ENCODE peak calls at places on chromosomes 7 and 10, in seven cellular contexts. Y is HCT116, V is HepG2, F is A549, R is GM12878, T is K562, I is H1. K is an unnamed sample.

GRCh38 chr10:110859947-110860376 is 11.8 kb upstream of the PDCD4 start:
- DNase-seq in R (no peak), V (no peak), I (no peak), Y (no peak), T (no peak), F (no peak), K (peak)

GRCh38 chr10:123399276-123399839 is 245.2 kb downstream of the BUB3 start:
- DNase-seq in V (no peak), T (no peak), I (no peak), F (no peak), R (no peak), Y (no peak), K (no peak)

GRCh38 chr10:59536151-59536550 is 173.5 kb downstream of the SLC16A9 start:
- DNase-seq in Y (no peak), F (no peak), V (no peak), I (no peak), T (no peak), R (no peak), K (peak)

GRCh38 chr10:84375011-84375410 is 46.6 kb downstream of the CCSER2 start:
- DNase-seq in F (no peak), Y (peak), V (peak), T (peak), R (peak), I (no peak), K (peak)

GRCh38 chr7:44713680-44714335 is 34.8 kb upstream of the ZMIZ2 start:
- DNase-seq in T (peak), I (no peak), V (no peak), Y (no peak), R (no peak), F (no peak), K (no peak)

GRCh38 chr10:33800545-33800944 is 466.1 kb upstream of the NRP1 start:
- DNase-seq in V (peak), I (no peak), R (no peak), Y (no peak), F (no peak), T (no peak), K (peak)

GRCh38 chr7:146781352-146782116 is 664.9 kb downstream of the CNTNAP2 start:
- DNase-seq in F (no peak), I (no peak), V (no peak), R (no peak), T (no peak), Y (no peak), K (no peak)

GRCh38 chr7:46613116-46613515 is 692.0 kb upstream of the IGFBP3 start:
- DNase-seq in R (no peak), F (no peak), Y (no peak), V (no peak), T (no peak), I (no peak), K (no peak)

GRCh38 chr7:539731-540411 is 20.2 kb upstream of the PDGFA start:
- DNase-seq in F (peak), Y (peak), T (peak), V (peak), I (no peak), R (no peak), K (peak)

GRCh38 chr10:110754375-110755120 is 110.4 kb downstream of the RBM20 start:
- DNase-seq in F (no peak), R (no peak), I (no peak), V (no peak), Y (no peak), T (no peak), K (no peak)

GRCh38 chr7:20310963-20311742 is 19.5 kb upstream of the ITGB8 start:
- DNase-seq in F (no peak), I (no peak), V (peak), R (peak), Y (peak), T (no peak), K (peak)

GRCh38 chr10:124068929-124069328 is 24.5 kb downstream of the CHST15 start:
- DNase-seq in V (no peak), T (no peak), F (no peak), R (no peak), Y (no peak), I (no peak), K (no peak)

GRCh38 chr7:353746-354325 is 63.9 kb downstream of the FOXL3 start:
- DNase-seq in I (no peak), R (no peak), V (no peak), Y (no peak), F (no peak), T (no peak), K (no peak)

GRCh38 chr7:128687131-128687530 is 15.0 kb downstream of the GARIN1A start:
- DNase-seq in Y (no peak), R (no peak), I (no peak), V (no peak), T (no peak), F (no peak), K (no peak)

GRCh38 chr10:73798927-73799563 is 12.4 kb downstream of the NDST2 start:
- DNase-seq in T (no peak), F (no peak), R (no peak), V (no peak), I (no peak), Y (no peak), K (no peak)

GRCh38 chr7:130419652-130420051 is 21.2 kb downstream of the CEP41 start:
- DNase-seq in I (no peak), F (no peak), V (no peak), Y (no peak), T (no peak), R (no peak), K (peak)

DNA sequence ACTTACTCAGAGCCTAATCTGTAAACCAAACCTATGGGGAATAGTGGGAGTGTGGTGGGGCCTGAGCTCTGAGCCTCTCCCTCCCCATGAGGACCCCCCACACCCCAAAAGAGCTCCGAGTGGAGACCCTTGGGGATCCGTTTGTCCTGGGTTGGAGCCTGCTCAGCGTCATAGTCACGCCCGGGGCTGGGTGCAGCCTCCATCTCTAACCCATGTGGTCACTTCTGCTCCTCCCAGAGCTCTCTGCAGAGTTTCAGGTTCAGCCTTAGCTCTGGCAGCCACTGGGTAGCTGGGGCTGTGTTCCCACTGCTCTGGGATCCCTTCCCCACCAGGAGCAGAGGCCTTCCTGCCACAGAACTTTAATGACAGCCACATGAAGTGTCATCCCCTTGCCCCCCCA is 25.9 kb downstream of the PFKFB3 start:
- DNase-seq in R (no peak), T (no peak), V (no peak), Y (no peak), I (no peak), F (no peak), K (no peak)
- TF ChIP-seq CEBPB in R (no peak), T (no peak), V (no peak), Y (no peak), I (no peak), F (no peak), K (no peak)

GRCh38 chr10:26679588-26679987 is 17.9 kb upstream of the PDSS1 start:
- DNase-seq in Y (no peak), R (no peak), F (no peak), T (no peak), I (no peak), V (no peak), K (no peak)
- TF ChIP-seq CEBPB in Y (no peak), R (no peak), F (no peak), T (no peak), I (no peak), V (no peak), K (no peak)

DNA sequence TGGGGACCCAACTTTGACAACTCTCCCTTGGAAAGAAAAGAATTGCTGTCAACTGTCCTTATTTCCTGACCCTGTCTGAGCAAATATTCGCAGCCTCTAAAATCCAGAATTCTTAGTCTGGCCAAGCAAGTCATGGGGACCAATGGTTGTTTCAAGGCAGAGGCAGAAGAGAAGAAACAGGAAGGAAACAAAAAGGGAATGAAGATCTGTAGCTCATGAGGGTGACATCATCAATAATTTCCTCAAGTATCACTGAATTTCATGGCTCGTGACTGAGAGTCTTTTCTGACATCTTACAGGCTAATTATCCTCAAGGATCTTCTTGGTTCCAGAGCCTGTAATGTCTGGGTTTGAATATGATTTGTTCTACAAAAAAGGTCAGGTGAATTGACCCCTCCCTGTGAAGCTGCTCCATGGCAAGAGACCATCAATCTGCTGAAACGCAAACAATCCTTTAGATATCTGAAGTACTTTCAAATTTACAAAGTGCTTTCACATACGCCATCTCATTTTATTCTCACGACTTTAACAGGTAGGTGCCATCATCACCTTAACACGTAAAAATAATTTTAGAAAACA is 5.8 kb downstream of the CDK6 start:
- DNase-seq in I (no peak), T (no peak), V (no peak), F (no peak), R (no peak), Y (no peak), K (peak)
- TF ChIP-seq CEBPB in I (no peak), T (no peak), V (no peak), F (no peak), R (no peak), Y (no peak), K (no peak)

GRCh38 chr10:99365311-99365710 is 36.2 kb downstream of the CNNM1 start:
- DNase-seq in F (no peak), V (no peak), I (no peak), Y (no peak), T (no peak), R (no peak), K (no peak)

GRCh38 chr10:99357691-99358090 is 28.5 kb downstream of the CNNM1 start:
- DNase-seq in T (no peak), V (no peak), I (no peak), F (no peak), R (no peak), Y (no peak), K (no peak)

GRCh38 chr10:99364125-99364524 is 35.0 kb downstream of the CNNM1 start:
- DNase-seq in F (no peak), Y (no peak), R (no peak), V (no peak), I (no peak), T (no peak), K (peak)

GRCh38 chr10:99358101-99358500 is 28.9 kb downstream of the CNNM1 start:
- DNase-seq in Y (no peak), F (no peak), V (peak), R (no peak), I (no peak), T (no peak), K (no peak)

GRCh38 chr10:99360935-99361334 is 31.8 kb downstream of the CNNM1 start:
- DNase-seq in Y (no peak), V (no peak), T (no peak), F (no peak), I (no peak), R (no peak), K (no peak)
- TF ChIP-seq CEBPB in Y (no peak), V (no peak), T (no peak), F (no peak), I (no peak), R (no peak), K (no peak)

GRCh38 chr10:90817173-90817889 is 40.5 kb downstream of the HTR7 start:
- DNase-seq in V (no peak), F (no peak), R (no peak), T (no peak), I (peak), Y (no peak), K (no peak)

GRCh38 chr10:90818736-90819135 is 39.1 kb downstream of the HTR7 start:
- DNase-seq in V (no peak), F (no peak), T (no peak), R (no peak), Y (no peak), I (no peak), K (no peak)

DNA sequence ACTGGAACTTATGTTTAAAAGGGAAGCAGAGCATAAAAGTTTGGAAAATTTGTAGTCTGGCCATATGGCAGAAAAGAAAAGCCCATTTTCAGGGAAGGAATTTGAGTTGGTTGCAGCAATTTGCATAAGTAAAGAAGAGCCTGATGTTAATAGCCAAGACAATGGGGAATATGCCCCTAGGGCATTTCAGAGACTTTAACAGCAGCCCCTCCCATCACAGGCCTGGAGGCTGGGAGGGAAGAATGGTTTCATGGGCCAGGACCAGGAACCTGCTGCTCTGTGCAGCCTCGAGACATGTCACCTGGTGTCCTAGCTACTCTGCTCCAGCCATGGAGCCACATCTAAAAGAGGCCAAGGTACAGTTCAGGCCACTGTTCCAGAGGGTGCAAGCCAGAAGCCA is 35.3 kb downstream of the HTR7 start:
- DNase-seq in R (no peak), V (no peak), Y (no peak), T (no peak), I (no peak), F (no peak), K (no peak)
- TF ChIP-seq CEBPB in R (no peak), V (no peak), Y (no peak), T (no peak), I (no peak), F (no peak), K (no peak)

GRCh38 chr7:139522830-139523198 is 671 bp upstream of the CLEC2L start:
- DNase-seq in F (no peak), V (no peak), T (no peak), I (no peak), R (no peak), Y (no peak), K (no peak)
- TF ChIP-seq CEBPB in F (no peak), V (no peak), T (no peak), I (no peak), R (no peak), Y (no peak), K (no peak)

GRCh38 chr7:151017370-151017952 is 6.8 kb downstream of the ATG9B start:
- DNase-seq in V (no peak), Y (no peak), F (no peak), I (no peak), T (no peak), R (no peak), K (no peak)
- TF ChIP-seq CEBPB in V (no peak), Y (no peak), F (no peak), I (no peak), T (no peak), R (no peak), K (no peak)

GRCh38 chr10:70678757-70679489 is 6.6 kb downstream of the ADAMTS14 start:
- DNase-seq in Y (no peak), F (no peak), V (no peak), I (no peak), T (no peak), R (no peak), K (no peak)

GRCh38 chr10:70679498-70679897 is 7.2 kb downstream of the ADAMTS14 start:
- DNase-seq in V (no peak), T (no peak), F (no peak), I (no peak), R (no peak), Y (no peak), K (peak)

GRCh38 chr10:70677016-70677415 is 4.7 kb downstream of the ADAMTS14 start:
- DNase-seq in I (no peak), T (no peak), Y (no peak), V (no peak), R (no peak), F (no peak), K (no peak)

GRCh38 chr10:70677620-70678249 is 5.4 kb downstream of the ADAMTS14 start:
- DNase-seq in Y (no peak), T (no peak), I (no peak), F (no peak), R (no peak), V (no peak), K (no peak)

DNA sequence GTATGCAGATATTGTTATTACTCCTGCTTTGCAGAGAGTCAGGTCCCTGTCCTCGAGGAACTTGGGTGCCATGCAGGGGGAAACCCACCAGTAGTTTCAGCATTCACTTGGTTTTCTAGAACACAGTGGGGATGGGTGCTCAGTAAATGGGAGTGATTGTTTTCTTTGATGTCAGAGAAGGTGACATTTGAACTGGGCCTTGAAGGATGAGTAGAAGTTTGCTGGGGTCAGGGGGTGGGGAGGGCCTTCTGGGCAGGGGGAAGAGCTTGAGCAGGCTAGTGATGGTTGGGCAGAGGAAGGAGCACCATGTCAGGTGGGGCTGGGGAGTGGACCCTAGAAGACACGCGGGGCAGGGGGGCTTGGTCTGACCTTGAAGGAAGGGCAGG is 5.9 kb downstream of the ADAMTS14 start:
- DNase-seq in R (no peak), T (no peak), V (no peak), Y (no peak), F (no peak), I (no peak), K (no peak)
- TF ChIP-seq CEBPB in R (no peak), T (no peak), V (no peak), Y (no peak), F (no peak), I (no peak), K (no peak)

DNA sequence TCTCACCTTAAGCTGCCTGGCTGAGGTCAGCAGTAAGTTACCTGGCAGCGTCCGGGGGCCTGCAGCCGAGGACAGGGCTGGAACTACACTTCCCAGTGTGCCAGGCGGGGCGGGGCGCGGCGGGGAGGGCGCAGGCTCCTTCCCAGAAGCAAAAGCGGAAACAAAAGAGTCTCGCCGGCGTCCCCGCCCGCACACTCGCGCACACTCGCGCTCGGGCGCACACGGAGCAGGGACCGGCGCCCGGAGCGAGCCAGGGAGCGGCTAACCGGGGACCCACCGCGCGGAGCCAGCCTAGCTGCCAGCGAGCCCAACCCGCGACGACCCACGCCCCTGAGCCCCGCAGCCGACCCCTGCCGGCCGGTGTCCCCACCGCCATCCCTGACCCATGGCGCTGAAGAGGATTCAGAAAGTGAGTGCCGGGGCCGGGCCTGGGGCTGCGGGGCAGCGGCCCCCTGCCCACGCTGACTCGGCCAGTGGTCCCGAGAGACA is at the start of gene UBE2D1:
- DNase-seq in I (peak), R (peak), F (peak), Y (peak), T (peak), V (peak), K (peak)
- TF ChIP-seq CEBPB in I (no peak), R (no peak), F (no peak), Y (no peak), T (no peak), V (no peak), K (no peak)

DNA sequence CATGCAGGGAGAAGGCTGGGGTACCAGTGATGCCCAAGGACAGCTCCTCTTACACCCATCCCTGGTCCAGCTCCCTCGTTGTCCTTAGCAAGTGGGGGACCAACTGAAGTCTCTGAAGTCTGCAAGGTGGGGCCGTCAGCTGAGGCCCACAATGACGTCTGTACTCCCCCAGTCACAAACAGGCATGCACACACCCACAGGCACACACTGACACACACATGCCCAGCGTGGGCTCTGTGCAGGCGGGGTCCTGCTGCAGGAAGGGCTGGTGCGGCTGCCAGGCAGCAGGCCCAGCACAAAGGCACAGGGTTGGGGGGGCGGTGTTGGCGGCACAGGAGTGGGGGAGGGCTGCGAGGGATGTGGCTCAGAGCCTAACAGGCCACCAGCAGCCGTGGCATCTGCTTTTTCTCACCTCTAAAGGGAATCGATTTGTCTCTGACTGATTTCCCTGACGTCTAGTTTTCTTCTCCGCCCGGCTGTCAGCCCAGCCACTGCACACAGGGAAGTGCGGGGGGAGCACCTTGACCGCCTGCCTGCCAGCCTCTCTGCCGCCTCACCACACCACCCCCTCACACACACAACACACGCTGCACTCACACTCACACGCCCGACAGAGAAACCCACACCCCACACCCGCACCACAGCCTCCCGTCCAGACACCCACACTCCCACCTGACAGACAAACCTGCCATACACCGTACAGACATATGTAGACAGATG is 43.5 kb upstream of the ZMIZ1 start:
- DNase-seq in Y (no peak), T (no peak), I (no peak), F (no peak), V (no peak), R (no peak), K (no peak)
- TF ChIP-seq CEBPB in Y (no peak), T (no peak), I (no peak), F (no peak), V (no peak), R (no peak), K (no peak)

K was measured in IMR-90.